ENCODE peak calls at places on chromosomes 11 and 22, in six cellular contexts. A is astrocyte of the spinal cord, B is IMR-90, M is nucleus accumbens, V is GM12891, R is fibroblast of villous mesenchyme. H is an unnamed sample.

GRCh38 chr11:64231536-64231935 is 1.2 kb downstream of the DNAJC4 start:
- DNase-seq in A (no peak), V (no peak), R (no peak), B (no peak), M (no peak), H (no peak)

GRCh38 chr11:126317681-126318641 is 14.1 kb downstream of the DCPS start:
- DNase-seq in A (peak), V (no peak), R (peak), M (no peak), B (peak), H (no peak)

GRCh38 chr11:80365980-80366379 is 925.1 kb upstream of the TENM4 start:
- DNase-seq in B (no peak), M (no peak), R (no peak), A (no peak), V (no peak), H (no peak)

GRCh38 chr11:130578738-130579368 is 130.4 kb downstream of the ADAMTS15 start:
- DNase-seq in M (no peak), B (no peak), V (no peak), R (no peak), A (no peak), H (no peak)

GRCh38 chr11:26028294-26028954 is 303.5 kb upstream of the ANO3 start:
- DNase-seq in M (no peak), B (peak), A (peak), V (no peak), R (peak), H (no peak)

GRCh38 chr22:37354271-37355069 is 72.2 kb downstream of the CYTH4 start:
- DNase-seq in M (no peak), R (no peak), A (no peak), V (no peak), B (no peak), H (no peak)

GRCh38 chr11:134170909-134171281 is 52.9 kb downstream of the NCAPD3 start:
- DNase-seq in B (peak), A (no peak), V (no peak), R (peak), M (no peak), H (no peak)

GRCh38 chr11:65391007-65391406 is 4.6 kb downstream of the FRMD8 start:
- DNase-seq in B (peak), V (no peak), R (peak), M (no peak), A (peak), H (peak)

GRCh38 chr22:40261783-40262182 is 84.1 kb downstream of the TNRC6B start:
- DNase-seq in A (no peak), R (no peak), M (no peak), B (no peak), V (no peak), H (no peak)

H was measured in neural progenitor cell.